ENCODE peak calls at places on chromosomes 12 and 14, in four cellular contexts. A, E, V and G are unnamed samples.
A peak's percentile ranks its signal among the peaks of the same experiment; 100 is the strongest.

GRCh38 chr14:59301354-59301753 is 112.9 kb downstream of the DAAM1 start:
- DNase-seq in A (no peak), E (no peak), V (no peak), G (no peak)

GRCh38 chr14:76203086-76204001 is 51.6 kb downstream of the GPATCH2L start:
- DNase-seq in E (no peak), A (no peak), V (peak; percentile 55), G (no peak)

GRCh38 chr12:27573972-27574371 is 50.0 kb downstream of the PPFIBP1 start:
- DNase-seq in E (no peak), A (no peak), V (no peak), G (no peak)

GRCh38 chr12:109738878-109739665 is 25.4 kb downstream of the FAM222A start:
- DNase-seq in A (no peak), V (peak; percentile 59), E (no peak), G (peak; percentile 73)

GRCh38 chr12:79659961-79660431 is 30.8 kb downstream of the PAWR start:
- DNase-seq in E (no peak), A (no peak), V (no peak), G (no peak)

GRCh38 chr14:76376001-76376404 is at the start of gene ESRRB:
- DNase-seq in E (no peak), A (no peak), V (no peak), G (no peak)

GRCh38 chr14:37588956-37589737 is 5.9 kb downstream of the FOXA1 start:
- DNase-seq in E (no peak), A (no peak), V (no peak), G (no peak)

GRCh38 chr12:1034243-1034642 is 43.2 kb downstream of the ERC1 start:
- DNase-seq in V (no peak), E (no peak), A (no peak), G (no peak)

GRCh38 chr12:123153906-123154305 is 3.0 kb upstream of the PITPNM2 start:
- DNase-seq in V (no peak), E (no peak), A (no peak), G (no peak)

GRCh38 chr14:64549805-64550538 is at the start of gene PPP1R36:
- DNase-seq in E (no peak), V (peak; percentile 89), A (no peak), G (no peak)

GRCh38 chr14:36320210-36321003 is at the start of gene MBIP:
- DNase-seq in E (peak; percentile 94), V (peak; percentile 84), A (peak; percentile 94), G (peak; percentile 93)

GRCh38 chr12:63420206-63420644 is 248.1 kb downstream of the DPY19L2 start:
- DNase-seq in V (no peak), E (no peak), A (no peak), G (no peak)

GRCh38 chr12:30191701-30192455 is 408.1 kb upstream of the TMTC1 start:
- DNase-seq in E (no peak), A (no peak), V (no peak), G (no peak)

GRCh38 chr14:92625213-92625612 is 111.6 kb downstream of the RIN3 start:
- DNase-seq in V (no peak), A (no peak), E (no peak), G (no peak)

GRCh38 chr12:94831081-94831747 is 172.3 kb downstream of the NDUFA12 start:
- DNase-seq in V (no peak), A (no peak), E (no peak), G (no peak)

GRCh38 chr14:73242274-73242960 is 5.1 kb downstream of the PAPLN start:
- DNase-seq in E (no peak), V (no peak), A (peak; percentile 55), G (peak; percentile 63)

GRCh38 chr12:20808521-20808920 is 2.0 kb upstream of the SLCO1B3 start:
- DNase-seq in A (no peak), E (no peak), V (no peak), G (no peak)

GRCh38 chr14:95250126-95250824 is 69.4 kb downstream of the CLMN start:
- DNase-seq in E (no peak), A (no peak), V (no peak), G (no peak)

GRCh38 chr14:48937796-48938195 is 648.4 kb downstream of the RPS29 start:
- DNase-seq in E (no peak), V (no peak), A (no peak), G (no peak)

GRCh38 chr12:114407034-114407420 is 1.1 kb upstream of the TBX5 start:
- DNase-seq in E (no peak), V (no peak), A (no peak), G (no peak)

GRCh38 chr12:109209082-109209481 is 92.7 kb downstream of the ACACB start:
- DNase-seq in V (no peak), E (no peak), A (no peak), G (no peak)

GRCh38 chr12:22537000-22537544 is 7.3 kb downstream of the C2CD5 start:
- DNase-seq in E (no peak), V (no peak), A (peak; percentile 14), G (no peak)

GRCh38 chr12:62210422-62210821 is 49.8 kb upstream of the USP15 start:
- DNase-seq in A (no peak), E (peak; percentile 49), V (peak; percentile 61), G (no peak)

GRCh38 chr12:53476769-53477209 is 22.5 kb downstream of the MAP3K12 start:
- DNase-seq in V (no peak), A (no peak), E (no peak), G (no peak)

GRCh38 chr12:32331133-32331532 is 68.2 kb upstream of the FGD4 start:
- DNase-seq in E (no peak), A (no peak), V (no peak), G (no peak)

GRCh38 chr12:121579190-121579791 is 1.5 kb downstream of the KDM2B start:
- DNase-seq in A (peak; percentile 29), E (peak; percentile 32), V (peak; percentile 85), G (no peak)

GRCh38 chr12:123085730-123086487 is 65.0 kb downstream of the PITPNM2 start:
- DNase-seq in V (peak; percentile 86), A (no peak), E (no peak), G (no peak)

GRCh38 chr14:30656190-30656632 is 34.1 kb downstream of the SCFD1 start:
- DNase-seq in E (no peak), A (no peak), V (no peak), G (no peak)

GRCh38 chr12:99611117-99611516 is 36.4 kb upstream of the GARIN6 start:
- DNase-seq in V (no peak), A (no peak), E (no peak), G (no peak)

GRCh38 chr12:107091989-107092641 is 1.2 kb downstream of the CRY1 start:
- DNase-seq in A (peak; percentile 19), E (no peak), V (no peak), G (no peak)

GRCh38 chr12:32087301-32087700 is 19.3 kb upstream of the BICD1 start:
- DNase-seq in A (no peak), E (no peak), V (no peak), G (no peak)

GRCh38 chr14:68487805-68488590 is 304.9 kb downstream of the ZFP36L1 start:
- DNase-seq in E (no peak), A (no peak), V (no peak), G (no peak)

GRCh38 chr12:96378319-96378718 is 21.9 kb downstream of the CDK17 start:
- DNase-seq in A (no peak), V (no peak), E (no peak), G (no peak)

GRCh38 chr12:34400986-34401658 is 378.8 kb downstream of the ALG10 start:
- DNase-seq in A (no peak), E (peak; percentile 19), V (peak; percentile 70), G (peak; percentile 70)

GRCh38 chr14:38959021-38959420 is 144.0 kb downstream of the SEC23A start:
- DNase-seq in V (no peak), E (no peak), A (no peak), G (no peak)

GRCh38 chr12:91383106-91383505 is 200.5 kb upstream of the DCN start:
- DNase-seq in E (no peak), A (no peak), V (no peak), G (no peak)

GRCh38 chr12:50621435-50622304 is 116.9 kb downstream of the DIP2B start:
- DNase-seq in A (no peak), E (no peak), V (no peak), G (no peak)

GRCh38 chr14:54211562-54212308 is 185.1 kb upstream of the CDKN3 start:
- DNase-seq in A (no peak), V (no peak), E (no peak), G (no peak)

GRCh38 chr12:109358154-109358869 is 10.6 kb downstream of the MYO1H start:
- DNase-seq in V (no peak), E (no peak), A (no peak), G (no peak)